ENCODE peak calls at places on chromosomes 16 and 17, in nine cellular contexts. E, D, W, X, J, G, I, Y and H are unnamed samples.
A peak's percentile ranks its signal among the peaks of the same experiment; 100 is the strongest.

GRCh38 chr16:89167425-89167941 is 4.1 kb upstream of the CDH15 start:
- DNase-seq in E (peak; percentile 50), D (peak; percentile 34), W (no peak), X (no peak), J (peak; percentile 28), G (peak; percentile 62), I (peak; percentile 81), Y (peak; percentile 87), H (peak; percentile 16)

GRCh38 chr16:85615014-85615851 is 2.1 kb downstream of the GSE1 start:
- DNase-seq in E (no peak), D (no peak), W (no peak), X (no peak), J (no peak), G (no peak), I (no peak), Y (peak; percentile 77), H (no peak)

GRCh38 chr16:80323808-80324195 is 217.0 kb upstream of the DYNLRB2 start:
- DNase-seq in E (no peak), D (no peak), W (no peak), X (no peak), J (no peak), G (no peak), I (no peak), Y (no peak), H (no peak)

GRCh38 chr17:59746849-59747445 is 39.5 kb downstream of the VMP1 start:
- DNase-seq in E (no peak), D (no peak), W (no peak), X (no peak), J (peak; percentile 27), G (peak; percentile 67), I (peak; percentile 81), Y (no peak), H (no peak)

GRCh38 chr17:44652727-44653126 is 3.5 kb upstream of the MEIOC start:
- DNase-seq in E (no peak), D (no peak), W (no peak), X (no peak), J (no peak), G (no peak), I (no peak), Y (no peak), H (no peak)

GRCh38 chr16:21603920-21604319 is 4.5 kb downstream of the METTL9 start:
- DNase-seq in E (no peak), D (no peak), W (no peak), X (no peak), J (no peak), G (no peak), I (no peak), Y (no peak), H (no peak)

GRCh38 chr16:84421081-84421937 is 53.0 kb downstream of the ATP2C2 start:
- DNase-seq in E (no peak), D (no peak), W (no peak), X (no peak), J (no peak), G (no peak), I (no peak), Y (no peak), H (no peak)

GRCh38 chr16:4586297-4586696 is 28.4 kb downstream of the UBALD1 start:
- DNase-seq in E (no peak), D (no peak), W (no peak), X (no peak), J (no peak), G (no peak), I (no peak), Y (no peak), H (no peak)

GRCh38 chr17:31494259-31495048 is 103.0 kb downstream of the RAB11FIP4 start:
- DNase-seq in E (no peak), D (no peak), W (no peak), X (no peak), J (no peak), G (peak; percentile 27), I (no peak), Y (peak; percentile 75), H (no peak)

GRCh38 chr17:28540231-28540630 is 12.2 kb downstream of the UNC119 start:
- DNase-seq in E (no peak), D (no peak), W (no peak), X (no peak), J (no peak), G (no peak), I (no peak), Y (no peak), H (no peak)

GRCh38 chr17:2054262-2054739 is 602 bp upstream of the HIC1 start:
- DNase-seq in E (peak; percentile 64), D (no peak), W (no peak), X (peak; percentile 93), J (no peak), G (no peak), I (peak; percentile 52), Y (peak; percentile 85), H (no peak)

GRCh38 chr16:89407282-89407924 is 83.0 kb downstream of the ANKRD11 start:
- DNase-seq in E (no peak), D (no peak), W (no peak), X (no peak), J (no peak), G (no peak), I (no peak), Y (no peak), H (no peak)

GRCh38 chr16:70523013-70523620 is at the start of gene COG4:
- DNase-seq in E (peak; percentile 85), D (peak; percentile 49), W (peak; percentile 63), X (peak; percentile 94), J (peak; percentile 52), G (peak; percentile 80), I (peak; percentile 87), Y (peak; percentile 92), H (peak; percentile 53)

GRCh38 chr17:61403846-61404701 is 4.4 kb downstream of the TBX2 start:
- DNase-seq in E (no peak), D (no peak), W (no peak), X (no peak), J (no peak), G (no peak), I (no peak), Y (no peak), H (no peak)

GRCh38 chr16:54286067-54286329 is 589 bp downstream of the IRX3 start:
- DNase-seq in E (no peak), D (no peak), W (no peak), X (no peak), J (no peak), G (no peak), I (no peak), Y (no peak), H (no peak)

GRCh38 chr17:76000016-76000754 is 470 bp upstream of the CDK3 start:
- DNase-seq in E (no peak), D (no peak), W (no peak), X (no peak), J (peak; percentile 4), G (no peak), I (peak; percentile 40), Y (peak; percentile 69), H (no peak)

GRCh38 chr17:69716571-69716970 is 302.1 kb downstream of the MAP2K6 start:
- DNase-seq in E (no peak), D (no peak), W (no peak), X (no peak), J (no peak), G (no peak), I (no peak), Y (no peak), H (peak; percentile 19)

GRCh38 chr17:6497496-6498221 is 53.4 kb downstream of the PIMREG start:
- DNase-seq in E (no peak), D (no peak), W (no peak), X (no peak), J (no peak), G (no peak), I (no peak), Y (no peak), H (no peak)